ENCODE peak calls at places on chromosomes 7 and 10, in six cellular contexts. V is HCT116, Q is GM12878, P is K562, E is SK-N-SH, F is HepG2. C is an unnamed sample.

GRCh38 chr7:141695803-141696289 is 6.1 kb downstream of the DENND11 start:
- DNase-seq in V (no peak), Q (no peak), P (no peak), E (no peak), F (peak), C (peak)

GRCh38 chr7:31092606-31093005 is 40.5 kb downstream of the ADCYAP1R1 start:
- DNase-seq in V (no peak), Q (no peak), P (no peak), E (no peak), F (no peak), C (no peak)

GRCh38 chr7:7764515-7765138 is 46.2 kb upstream of the RPA3 start:
- DNase-seq in V (no peak), Q (no peak), P (no peak), E (no peak), F (no peak), C (no peak)

GRCh38 chr10:101481256-101481655 is 106.8 kb downstream of the POLL start:
- DNase-seq in V (no peak), Q (no peak), P (no peak), E (no peak), F (no peak), C (no peak)

GRCh38 chr10:87640043-87640442 is 19.6 kb upstream of the PAPSS2 start:
- DNase-seq in V (no peak), Q (no peak), P (no peak), E (no peak), F (no peak), C (no peak)

GRCh38 chr10:130026670-130027456 is 62.8 kb upstream of the EBF3 start:
- DNase-seq in V (no peak), Q (no peak), P (no peak), E (no peak), F (no peak), C (no peak)

GRCh38 chr10:6274040-6274439 is 71.3 kb downstream of the PFKFB3 start:
- DNase-seq in V (no peak), Q (no peak), P (no peak), E (no peak), F (peak), C (no peak)

GRCh38 chr7:78514653-78515052 is 716.1 kb downstream of the PHTF2 start:
- DNase-seq in V (no peak), Q (no peak), P (no peak), E (no peak), F (no peak), C (no peak)

GRCh38 chr10:70564901-70565351 is 37.6 kb downstream of the PRF1 start:
- DNase-seq in V (no peak), Q (no peak), P (no peak), E (no peak), F (no peak), C (no peak)

GRCh38 chr7:124276005-124276606 is 243.2 kb upstream of the TMEM229A start:
- DNase-seq in V (peak), Q (no peak), P (peak), E (peak), F (peak), C (no peak)

GRCh38 chr7:135748770-135749169 is at the start of gene FAM180A:
- DNase-seq in V (no peak), Q (no peak), P (no peak), E (no peak), F (no peak), C (no peak)

GRCh38 chr10:43939939-43940810 is 291.5 kb upstream of the ZNF32 start:
- DNase-seq in V (no peak), Q (no peak), P (no peak), E (peak), F (no peak), C (no peak)

GRCh38 chr7:134200970-134201369 is 73.8 kb downstream of the LRGUK start:
- DNase-seq in V (no peak), Q (no peak), P (peak), E (no peak), F (no peak), C (no peak)

GRCh38 chr7:13850185-13850752 is 139.2 kb downstream of the ETV1 start:
- DNase-seq in V (peak), Q (peak), P (peak), E (peak), F (no peak), C (peak)

GRCh38 chr7:146115665-146116451 is 743 bp upstream of the CNTNAP2 start:
- DNase-seq in V (no peak), Q (no peak), P (peak), E (peak), F (no peak), C (no peak)

GRCh38 chr10:111531690-111532089 is 454.9 kb downstream of the ADRA2A start:
- DNase-seq in V (no peak), Q (no peak), P (no peak), E (no peak), F (no peak), C (no peak)

GRCh38 chr7:85686410-85687181 is 499.7 kb upstream of the SEMA3D start:
- DNase-seq in V (no peak), Q (no peak), P (no peak), E (no peak), F (no peak), C (no peak)

GRCh38 chr10:113126506-113127192 is 176.6 kb downstream of the TCF7L2 start:
- DNase-seq in V (no peak), Q (no peak), P (peak), E (peak), F (peak), C (peak)

GRCh38 chr7:150406565-150407421 is 27.7 kb downstream of the ZNF775 start:
- DNase-seq in V (no peak), Q (peak), P (peak), E (no peak), F (peak), C (no peak)

DNA sequence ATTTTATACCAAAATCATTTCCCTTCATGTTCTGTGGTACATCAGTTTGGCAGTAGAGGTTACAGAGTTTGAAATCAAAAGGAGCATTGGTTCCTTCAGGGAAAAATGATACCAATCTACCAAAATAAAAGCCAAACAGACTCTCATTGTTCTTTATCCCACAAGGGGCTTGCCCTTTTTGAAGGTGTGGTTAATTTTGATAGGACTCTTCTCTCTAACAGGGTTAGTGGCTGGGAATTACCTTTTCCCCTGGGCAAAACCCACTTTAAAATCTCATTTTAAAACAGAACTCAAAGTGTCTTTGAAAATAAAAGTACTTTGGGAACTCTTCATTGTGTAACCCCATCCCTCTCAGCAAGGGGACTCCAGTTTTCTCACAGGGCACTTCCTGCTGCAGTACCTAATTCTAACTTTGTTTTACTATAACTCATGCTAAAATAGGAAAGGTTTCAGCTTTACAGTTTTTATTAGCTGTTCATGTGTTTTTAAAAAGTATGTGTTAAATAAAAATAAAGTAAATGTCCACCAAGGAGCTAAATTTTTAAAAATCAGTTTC is 30.6 kb downstream of the SMNDC1 start:
- DNase-seq in V (no peak), Q (peak), P (no peak), E (no peak), F (no peak), C (no peak)
- H3K4me3 ChIP-seq in V (no peak), Q (no peak), P (no peak), E (no peak), F (no peak), C (no peak)

GRCh38 chr7:44959956-44960640 is 18.7 kb downstream of the MYO1G start:
- DNase-seq in V (no peak), Q (no peak), P (no peak), E (peak), F (no peak), C (no peak)

GRCh38 chr7:44962483-44963251 is 16.1 kb downstream of the MYO1G start:
- DNase-seq in V (no peak), Q (no peak), P (no peak), E (peak), F (no peak), C (no peak)

GRCh38 chr7:44958645-44959344 is 20.0 kb downstream of the MYO1G start:
- DNase-seq in V (no peak), Q (no peak), P (no peak), E (peak), F (no peak), C (no peak)

GRCh38 chr7:44961844-44962482 is 16.9 kb downstream of the MYO1G start:
- DNase-seq in V (no peak), Q (no peak), P (no peak), E (peak), F (no peak), C (no peak)

GRCh38 chr7:44959433-44959951 is 19.3 kb downstream of the MYO1G start:
- DNase-seq in V (no peak), Q (no peak), P (peak), E (peak), F (no peak), C (no peak)
- TF ChIP-seq SIN3A in V (no peak), Q (no peak), P (no peak), E (no peak), F (no peak), C (no peak)

GRCh38 chr10:31318854-31319601 is at the start of gene ZEB1:
- DNase-seq in V (peak), Q (no peak), P (peak), E (peak), F (peak), C (no peak)

GRCh38 chr10:31320179-31320597 is 1.2 kb downstream of the ZEB1 start:
- DNase-seq in V (no peak), Q (no peak), P (peak), E (peak), F (no peak), C (no peak)

GRCh38 chr10:31320598-31321211 is 1.7 kb downstream of the ZEB1 start:
- DNase-seq in V (no peak), Q (no peak), P (peak), E (peak), F (peak), C (no peak)

GRCh38 chr10:31318382-31318853 is 598 bp upstream of the ZEB1 start:
- DNase-seq in V (peak), Q (peak), P (peak), E (peak), F (peak), C (no peak)

DNA sequence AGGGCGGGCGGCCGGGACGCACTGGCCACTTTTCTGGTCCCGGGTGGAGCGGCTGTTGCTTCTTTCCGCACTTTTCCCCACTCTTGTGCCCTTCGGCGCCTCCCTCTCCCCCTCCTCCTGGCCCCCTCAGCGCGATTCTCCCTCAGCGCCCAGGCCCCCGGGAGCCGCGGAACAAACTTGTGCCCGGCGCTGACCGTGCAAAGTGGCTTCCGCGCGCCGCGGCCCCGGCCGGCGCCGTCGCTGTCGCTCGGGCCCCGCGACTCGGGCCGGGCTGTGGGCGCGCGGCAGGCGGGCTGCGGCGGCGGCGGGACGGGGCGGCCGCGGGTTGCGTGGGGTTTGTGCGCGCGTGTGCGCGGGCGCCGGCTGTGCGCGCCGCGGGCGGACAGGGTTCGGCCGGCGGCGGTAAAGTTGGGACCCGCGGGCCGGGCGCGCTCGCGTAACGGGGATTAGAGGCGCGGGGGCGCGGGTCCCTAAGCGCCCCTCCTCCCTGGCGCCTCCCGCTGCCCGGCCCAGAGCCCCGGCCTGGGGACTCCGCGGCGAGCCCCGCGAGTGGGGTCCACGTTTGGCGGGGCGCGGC is 674 bp downstream of the ZEB1 start:
- DNase-seq in V (no peak), Q (no peak), P (no peak), E (peak), F (no peak), C (no peak)
- TF ChIP-seq REST in V (no peak), Q (no peak), P (no peak), E (no peak), F (no peak), C (no peak)

GRCh38 chr10:17256026-17256425 is 28.0 kb downstream of the VIM start:
- DNase-seq in V (no peak), Q (no peak), P (no peak), E (no peak), F (no peak), C (no peak)
- H3K4me3 ChIP-seq in V (no peak), Q (no peak), P (no peak), E (no peak), F (no peak), C (no peak)